ENCODE peak calls at places on chromosomes 7 and 10, in eight cellular contexts. V is DND-41, R is hepatocyte, D is heart left ventricle, C is upper lobe of right lung, F is tibial nerve, S is trophoblast cell, Y is spleen. L is an unnamed sample. For H3K4me1, the result is how much of the 10 kb centered on the place peaks cover.

GRCh38 chr7:132548489-132549078 is 27.7 kb downstream of the PLXNA4 start:
- DNase-seq in V (no peak), R (no peak), D (no peak), C (no peak), F (no peak), S (no peak), Y (no peak), L (peak)

GRCh38 chr10:99681553-99681952 is 22.2 kb downstream of the ENTPD7 start:
- DNase-seq in V (no peak), R (no peak), D (no peak), C (no peak), F (no peak), S (no peak), Y (no peak), L (peak)

GRCh38 chr7:140640727-140641531 is at the start of gene DENND2A:
- DNase-seq in V (no peak), R (peak), D (peak), C (peak), F (peak), S (peak), Y (peak), L (no peak)

GRCh38 chr7:130415019-130415418 is 25.8 kb downstream of the CEP41 start:
- DNase-seq in V (no peak), R (no peak), D (no peak), C (no peak), F (no peak), S (no peak), Y (no peak), L (no peak)

GRCh38 chr7:3754488-3755365 is 453.7 kb downstream of the SDK1 start:
- DNase-seq in V (peak), R (peak), D (no peak), C (no peak), F (no peak), S (no peak), Y (no peak), L (no peak)

GRCh38 chr10:6530211-6530840 is 49.8 kb downstream of the PRKCQ start:
- DNase-seq in V (no peak), R (no peak), D (no peak), C (no peak), F (no peak), S (no peak), Y (peak), L (no peak)

GRCh38 chr10:110566472-110567200 is 859 bp upstream of the SMC3 start:
- DNase-seq in V (peak), R (no peak), D (no peak), C (no peak), F (no peak), S (peak), Y (peak), L (no peak)

GRCh38 chr10:126930506-126931458 is 25.6 kb downstream of the DOCK1 start:
- DNase-seq in V (no peak), R (no peak), D (no peak), C (no peak), F (no peak), S (no peak), Y (no peak), L (no peak)

GRCh38 chr7:116805100-116805544 is 57.3 kb upstream of the CAPZA2 start:
- DNase-seq in V (no peak), R (peak), D (peak), C (no peak), F (no peak), S (no peak), Y (no peak), L (no peak)

GRCh38 chr10:69464801-69465401 is 13.6 kb downstream of the TSPAN15 start:
- DNase-seq in V (no peak), R (no peak), D (no peak), C (no peak), F (no peak), S (no peak), Y (peak), L (no peak)

GRCh38 chr10:104303594-104304178 is 34.6 kb downstream of the ITPRIP start:
- DNase-seq in V (no peak), R (no peak), D (no peak), C (no peak), F (no peak), S (no peak), Y (no peak), L (no peak)

GRCh38 chr7:102874166-102874829 is 38.5 kb upstream of the LRRC17 start:
- DNase-seq in V (no peak), R (peak), D (no peak), C (no peak), F (no peak), S (no peak), Y (no peak), L (peak)

GRCh38 chr10:61662794-61663259 is at the start of gene CABCOCO1:
- DNase-seq in V (no peak), R (peak), D (peak), C (peak), F (no peak), S (peak), Y (peak), L (peak)

GRCh38 chr10:22705534-22705933 is 8.8 kb downstream of the PIP4K2A start:
- DNase-seq in V (no peak), R (no peak), D (no peak), C (no peak), F (no peak), S (peak), Y (no peak), L (no peak)

GRCh38 chr10:114372179-114372578 is 32.1 kb downstream of the AFAP1L2 start:
- DNase-seq in V (no peak), R (no peak), D (no peak), C (no peak), F (no peak), S (no peak), Y (no peak), L (no peak)

GRCh38 chr10:132417957-132418441 is 21.0 kb downstream of the PWWP2B start:
- DNase-seq in V (no peak), R (peak), D (no peak), C (no peak), F (no peak), S (peak), Y (peak), L (no peak)
- H3K4me1 ChIP-seq in V (under half), R (half or more), D (under half), C (half or more), F (half or more), S (half or more), Y (half or more), L (under half)

DNA sequence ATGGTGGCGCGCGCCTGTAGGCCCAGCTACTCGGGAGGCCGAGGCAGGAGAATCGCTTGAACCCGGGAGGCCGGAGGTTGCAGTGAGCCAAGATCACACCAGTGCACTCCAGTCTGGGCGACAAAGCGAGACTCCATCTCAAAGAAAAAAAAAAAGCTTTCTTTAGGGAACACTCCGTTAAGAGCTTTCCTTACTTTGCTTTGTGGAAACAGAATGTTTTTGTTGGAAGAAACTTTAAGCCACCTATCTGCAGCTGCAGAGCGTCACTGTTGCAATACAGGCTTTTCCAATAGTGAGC is 641 bp upstream of the TPK1 start:
- DNase-seq in V (no peak), R (no peak), D (no peak), C (no peak), F (no peak), S (no peak), Y (no peak), L (no peak)
- H3K27ac ChIP-seq in V (no peak), R (peak), D (peak), C (peak), F (peak), S (no peak), Y (peak), L (no peak)

DNA sequence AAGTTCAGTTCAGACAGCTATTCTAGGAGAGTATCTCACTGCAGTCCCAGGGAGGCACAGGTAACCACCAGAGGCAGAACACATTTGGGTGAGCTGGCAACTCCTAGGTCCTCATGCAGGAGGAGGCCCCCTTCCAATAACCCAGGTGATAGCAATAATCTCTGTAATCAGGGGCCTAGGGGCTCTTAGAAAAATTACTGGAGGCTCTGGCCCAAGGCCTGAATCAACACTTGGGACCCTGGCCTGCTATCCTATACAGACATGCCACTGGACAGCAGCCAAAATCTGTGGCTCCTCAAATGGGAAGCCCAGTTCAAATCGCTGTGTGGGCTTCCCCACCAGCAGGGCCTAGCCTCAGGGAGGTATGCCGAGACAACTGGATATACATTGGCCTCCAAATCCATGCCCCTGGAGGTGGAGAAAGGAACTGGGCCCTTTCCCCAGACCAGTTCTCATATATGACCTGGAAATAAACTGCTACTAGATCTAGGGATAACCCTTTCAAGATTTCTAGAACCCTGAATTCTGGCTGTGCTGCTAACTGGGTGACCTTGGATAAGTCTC is 1.6 kb downstream of the AVPI1 start:
- DNase-seq in V (no peak), R (no peak), D (peak), C (peak), F (no peak), S (peak), Y (no peak), L (no peak)
- H3K4me1 ChIP-seq in V (under half), R (half or more), D (under half), C (half or more), F (under half), S (under half), Y (under half), L (under half)

GRCh38 chr7:117816727-117817126 is 56.5 kb downstream of the CTTNBP2 start:
- DNase-seq in V (no peak), R (no peak), D (no peak), C (no peak), F (no peak), S (no peak), Y (no peak), L (no peak)

GRCh38 chr7:117819558-117819957 is 53.7 kb downstream of the CTTNBP2 start:
- DNase-seq in V (no peak), R (no peak), D (no peak), C (no peak), F (no peak), S (no peak), Y (no peak), L (no peak)

GRCh38 chr7:117818241-117818640 is 55.0 kb downstream of the CTTNBP2 start:
- DNase-seq in V (no peak), R (no peak), D (no peak), C (no peak), F (no peak), S (no peak), Y (no peak), L (no peak)
- H3K27ac ChIP-seq in V (no peak), R (no peak), D (no peak), C (no peak), F (no peak), S (no peak), Y (no peak), L (no peak)

GRCh38 chr7:36264917-36265292 is 111.9 kb downstream of the EEPD1 start:
- DNase-seq in V (no peak), R (no peak), D (no peak), C (no peak), F (no peak), S (no peak), Y (no peak), L (no peak)
- H3K4me1 ChIP-seq in V (under half), R (under half), D (under half), C (under half), F (under half), S (under half), Y (under half), L (under half)

GRCh38 chr7:150444141-150444540 is 6.3 kb upstream of the GIMAP8 start:
- DNase-seq in V (no peak), R (no peak), D (no peak), C (no peak), F (no peak), S (no peak), Y (no peak), L (no peak)

GRCh38 chr7:150447966-150448788 is 2.3 kb upstream of the GIMAP8 start:
- DNase-seq in V (no peak), R (no peak), D (no peak), C (no peak), F (no peak), S (no peak), Y (no peak), L (no peak)

GRCh38 chr7:150448789-150449147 is 1.7 kb upstream of the GIMAP8 start:
- DNase-seq in V (peak), R (peak), D (peak), C (peak), F (peak), S (peak), Y (peak), L (no peak)

GRCh38 chr7:150444674-150445365 is 5.6 kb upstream of the GIMAP8 start:
- DNase-seq in V (no peak), R (no peak), D (no peak), C (no peak), F (no peak), S (no peak), Y (no peak), L (no peak)

DNA sequence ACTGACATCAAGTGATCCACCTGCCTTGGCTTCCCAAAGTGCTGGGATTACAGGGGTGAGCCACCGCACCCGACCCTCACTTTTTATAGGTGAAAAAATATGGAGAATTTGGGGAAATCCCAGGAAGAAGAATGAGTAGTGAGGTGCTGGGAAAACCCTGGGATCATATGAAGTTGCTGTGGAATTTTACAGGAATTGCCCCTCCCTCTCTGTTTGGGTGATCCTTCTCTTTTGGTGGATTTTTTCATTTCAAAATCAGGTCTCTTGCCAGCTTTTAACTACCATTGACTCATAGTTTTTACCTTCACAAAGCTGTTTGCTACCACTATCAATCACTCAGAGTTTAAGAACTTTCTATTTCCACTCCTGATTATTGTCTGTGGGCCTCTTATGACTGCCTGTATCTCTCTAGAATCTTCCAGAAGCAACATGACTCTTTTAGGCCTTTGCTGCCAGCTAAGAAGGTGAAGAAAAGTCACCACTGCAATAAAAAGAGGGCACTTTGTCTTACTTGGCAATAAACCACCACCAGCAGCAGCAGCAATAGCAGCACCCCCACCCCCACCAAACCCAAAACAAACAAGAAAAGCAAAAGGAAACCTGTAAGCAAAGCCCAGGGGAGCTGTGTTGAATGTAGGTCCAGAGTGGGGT is 4.0 kb upstream of the GIMAP8 start:
- DNase-seq in V (peak), R (no peak), D (no peak), C (no peak), F (no peak), S (no peak), Y (no peak), L (no peak)
- H3K27ac ChIP-seq in V (peak), R (no peak), D (no peak), C (no peak), F (no peak), S (no peak), Y (no peak), L (no peak)

L was measured in foreskin keratinocyte.